ENCODE peak calls at places on chromosome 9, in ten cellular contexts. W, Y, Q, D, E, S, X, J, R and K are unnamed samples.

GRCh38 chr9:36939214-36939613 is 94.9 kb downstream of the PAX5 start:
- DNase-seq in S (no peak), X (no peak), Q (no peak), W (no peak), Y (no peak), J (no peak), D (no peak), E (no peak), R (no peak), K (no peak)

GRCh38 chr9:37466037-37466709 is 923 bp upstream of the ZBTB5 start:
- DNase-seq in W (peak; percentile 61), J (peak; percentile 72), E (peak; percentile 85), Y (no peak), S (no peak), D (peak; percentile 61), R (peak; percentile 75), Q (peak; percentile 91), X (peak; percentile 73), K (no peak)

GRCh38 chr9:134879664-134880483 is 736 bp upstream of the FCN2 start:
- DNase-seq in R (no peak), Q (no peak), X (no peak), J (no peak), W (no peak), Y (no peak), E (no peak), D (no peak), S (no peak), K (no peak)

GRCh38 chr9:125784286-125785049 is 37.3 kb downstream of the PBX3 start:
- DNase-seq in E (no peak), R (no peak), Q (no peak), X (no peak), Y (no peak), S (no peak), D (no peak), W (no peak), J (no peak), K (no peak)

GRCh38 chr9:106111039-106111740 is 416.8 kb downstream of the TMEM38B start:
- DNase-seq in Q (peak; percentile 15), E (peak; percentile 6), Y (no peak), J (no peak), W (no peak), X (no peak), D (no peak), R (no peak), S (no peak), K (no peak)

GRCh38 chr9:91071185-91071990 is 269.8 kb downstream of the SYK start:
- DNase-seq in J (no peak), E (no peak), Q (no peak), Y (no peak), D (peak; percentile 92), W (peak; percentile 37), S (peak; percentile 22), X (no peak), R (no peak), K (peak; percentile 72)

GRCh38 chr9:37030591-37030939 is 3.5 kb downstream of the PAX5 start:
- DNase-seq in J (no peak), E (no peak), D (no peak), S (no peak), Y (no peak), Q (peak; percentile 23), X (no peak), W (peak; percentile 88), R (no peak), K (no peak)

GRCh38 chr9:128215491-128216404 is 12.6 kb downstream of the DNM1 start:
- DNase-seq in R (peak; percentile 63), Y (no peak), D (peak; percentile 47), X (no peak), Q (no peak), S (no peak), E (no peak), W (peak; percentile 45), J (no peak), K (no peak)

GRCh38 chr9:121373401-121373769 is 3.3 kb upstream of the STOM start:
- DNase-seq in E (no peak), J (no peak), X (no peak), W (no peak), S (no peak), D (no peak), R (no peak), Q (no peak), Y (no peak), K (no peak)

GRCh38 chr9:37328561-37329227 is 93.8 kb upstream of the GRHPR start:
- DNase-seq in D (no peak), Y (no peak), E (no peak), W (no peak), J (no peak), Q (no peak), X (no peak), R (no peak), S (no peak), K (no peak)

GRCh38 chr9:93112116-93112863 is 16.3 kb downstream of the CARD19 start:
- DNase-seq in Y (no peak), S (no peak), J (no peak), Q (no peak), W (no peak), R (no peak), X (peak; percentile 18), D (no peak), E (no peak), K (no peak)